ENCODE peak calls at places on chromosomes 3 and 15, in six cellular contexts. R is neuronal stem cell, S is IMR-90, K is mesenchymal stem cell, Q is H1, I is trophoblast cell. L is an unnamed sample.

GRCh38 chr3:17442332-17443049 is 299.9 kb downstream of the TBC1D5 start:
- DNase-seq in R (no peak), S (peak), K (peak), Q (no peak), I (no peak), L (no peak)

GRCh38 chr3:106013971-106014370 is 145.2 kb upstream of the CBLB start:
- DNase-seq in R (no peak), S (peak), K (peak), Q (no peak), I (peak), L (no peak)

GRCh38 chr15:98034731-98035130 is 74.2 kb downstream of the ARRDC4 start:
- DNase-seq in R (no peak), S (no peak), K (no peak), Q (no peak), I (no peak), L (no peak)

GRCh38 chr15:100330629-100331215 is 11.1 kb downstream of the ADAMTS17 start:
- DNase-seq in R (no peak), S (no peak), K (no peak), Q (no peak), I (no peak), L (peak)

GRCh38 chr15:43465105-43465504 is 27.9 kb downstream of the TP53BP1 start:
- DNase-seq in R (no peak), S (peak), K (peak), Q (no peak), I (peak), L (no peak)

GRCh38 chr3:151328298-151329036 is 882 bp downstream of the P2RY13 start:
- DNase-seq in R (no peak), S (no peak), K (no peak), Q (no peak), I (no peak), L (no peak)

GRCh38 chr3:123116116-123116515 is 49.3 kb downstream of the PDIA5 start:
- DNase-seq in R (no peak), S (no peak), K (no peak), Q (no peak), I (no peak), L (no peak)

GRCh38 chr3:112056451-112056929 is 22.0 kb downstream of the TMPRSS7 start:
- DNase-seq in R (no peak), S (peak), K (peak), Q (no peak), I (no peak), L (no peak)

GRCh38 chr15:75688831-75689230 is 23.8 kb downstream of the CSPG4 start:
- DNase-seq in R (no peak), S (no peak), K (no peak), Q (no peak), I (no peak), L (no peak)

GRCh38 chr15:74202461-74203401 is at the start of gene STRA6:
- DNase-seq in R (peak), S (no peak), K (peak), Q (peak), I (peak), L (peak)

GRCh38 chr15:67050522-67051087 is 14.8 kb upstream of the SMAD3 start:
- DNase-seq in R (no peak), S (no peak), K (no peak), Q (no peak), I (no peak), L (no peak)

GRCh38 chr15:59060348-59060747 is 44.6 kb upstream of the CCNB2 start:
- DNase-seq in R (no peak), S (no peak), K (no peak), Q (no peak), I (no peak), L (no peak)

GRCh38 chr3:55888282-55888855 is 401.3 kb upstream of the WNT5A start:
- DNase-seq in R (no peak), S (no peak), K (no peak), Q (no peak), I (no peak), L (no peak)

GRCh38 chr3:129688310-129688895 is 81.9 kb upstream of the PLXND1 start:
- DNase-seq in R (peak), S (peak), K (peak), Q (peak), I (no peak), L (peak)

GRCh38 chr3:184637705-184638104 is 74.2 kb downstream of the MAGEF1 start:
- DNase-seq in R (no peak), S (no peak), K (peak), Q (no peak), I (no peak), L (no peak)

GRCh38 chr3:47421741-47422649 is 41.2 kb downstream of the PTPN23 start:
- DNase-seq in R (no peak), S (no peak), K (peak), Q (no peak), I (peak), L (no peak)

GRCh38 chr15:56295433-56295832 is 51.8 kb upstream of the RFX7 start:
- DNase-seq in R (no peak), S (no peak), K (no peak), Q (no peak), I (no peak), L (no peak)

GRCh38 chr15:66401130-66402021 is 14.7 kb downstream of the MAP2K1 start:
- DNase-seq in R (no peak), S (no peak), K (no peak), Q (no peak), I (no peak), L (peak)

GRCh38 chr15:73305331-73306211 is 63.2 kb downstream of the HCN4 start:
- DNase-seq in R (peak), S (peak), K (peak), Q (peak), I (peak), L (peak)

GRCh38 chr15:93041159-93041547 is 47.9 kb downstream of the RGMA start:
- DNase-seq in R (no peak), S (no peak), K (no peak), Q (no peak), I (no peak), L (no peak)

GRCh38 chr3:152902141-152902669 is 67.3 kb downstream of the P2RY1 start:
- DNase-seq in R (no peak), S (no peak), K (peak), Q (no peak), I (peak), L (no peak)

GRCh38 chr3:13009132-13009945 is 63.9 kb downstream of the IQSEC1 start:
- DNase-seq in R (no peak), S (no peak), K (no peak), Q (no peak), I (peak), L (no peak)

DNA sequence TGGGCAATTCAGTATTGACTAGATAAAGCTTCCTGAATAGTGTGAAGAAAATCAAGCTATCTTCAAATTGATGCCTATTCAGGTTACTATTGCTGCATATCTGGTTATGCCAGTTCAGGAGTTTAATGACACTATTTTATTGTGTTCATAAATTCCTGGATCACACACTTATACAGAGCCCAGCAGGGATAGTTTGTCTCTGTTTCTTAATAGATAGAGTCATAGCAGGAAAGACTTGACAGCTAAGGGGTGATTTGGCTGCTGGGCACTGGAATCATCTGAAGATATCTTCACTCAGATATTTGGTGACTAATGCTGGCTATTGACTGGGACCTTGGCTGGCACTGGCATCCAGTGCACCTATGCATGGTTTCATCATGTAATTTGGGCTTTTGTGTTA is 187.8 kb downstream of the PYDC2 start:
- DNase-seq in R (no peak), S (no peak), K (no peak), Q (no peak), I (no peak), L (no peak)
- H2BK120ac ChIP-seq in R (no peak), S (no peak), K (no peak), Q (no peak), I (no peak), L (no peak)

GRCh38 chr3:149152420-149152819 is 23.0 kb downstream of the HPS3 start:
- DNase-seq in R (no peak), S (peak), K (peak), Q (no peak), I (no peak), L (no peak)
- H3K14ac ChIP-seq in R (no peak), S (peak), K (peak), Q (no peak), I (no peak), L (no peak)

GRCh38 chr3:8421267-8421666 is 80.4 kb upstream of the LMCD1 start:
- DNase-seq in R (no peak), S (no peak), K (no peak), Q (no peak), I (no peak), L (no peak)
- H2AFZ ChIP-seq in R (no peak), S (no peak), K (no peak), Q (no peak), I (no peak), L (no peak)

GRCh38 chr3:104787306-104787705 is 579.4 kb upstream of the ALCAM start:
- DNase-seq in R (no peak), S (no peak), K (no peak), Q (no peak), I (no peak), L (no peak)
- H2BK120ac ChIP-seq in R (no peak), S (no peak), K (no peak), Q (no peak), I (no peak), L (no peak)

DNA sequence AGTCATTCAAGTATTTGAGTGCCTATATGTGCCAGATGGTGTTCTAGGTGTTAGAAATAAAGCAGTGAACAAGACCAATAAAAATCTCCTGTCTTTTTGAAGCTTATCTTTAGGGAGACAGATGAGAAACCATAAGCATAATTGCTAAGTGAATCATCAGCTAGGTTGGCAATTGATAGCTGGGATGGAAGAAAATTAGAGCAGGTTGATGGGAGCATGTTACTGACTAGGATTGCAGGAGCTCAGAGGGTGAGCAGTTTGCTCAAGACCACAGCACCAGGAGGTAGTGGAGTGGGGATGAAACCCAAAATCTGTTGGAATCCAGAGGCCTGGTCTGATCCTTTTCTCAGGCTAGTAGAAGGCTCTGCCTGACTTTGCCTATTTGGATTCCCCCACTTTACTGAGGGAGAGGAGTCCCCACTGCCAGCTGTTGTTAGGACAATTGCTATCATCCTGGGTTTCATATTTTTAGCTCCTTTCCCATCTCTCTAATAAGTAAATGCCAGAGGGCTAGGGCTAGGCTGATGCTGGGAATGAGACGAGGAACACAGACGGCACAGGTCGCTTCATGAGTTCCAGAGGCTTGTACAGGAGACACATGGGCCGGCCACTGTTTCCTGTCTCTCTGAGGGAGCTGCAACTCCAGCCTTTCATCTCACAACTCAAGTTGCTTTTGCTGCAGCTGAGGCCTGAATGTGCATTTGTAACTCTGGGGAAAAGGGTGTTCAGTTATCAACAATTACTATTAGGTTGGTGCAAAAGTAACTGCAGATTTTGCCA is 102.9 kb downstream of the CACNA1D start:
- DNase-seq in R (no peak), S (no peak), K (no peak), Q (no peak), I (no peak), L (no peak)
- H3K14ac ChIP-seq in R (no peak), S (no peak), K (no peak), Q (no peak), I (no peak), L (no peak)

DNA sequence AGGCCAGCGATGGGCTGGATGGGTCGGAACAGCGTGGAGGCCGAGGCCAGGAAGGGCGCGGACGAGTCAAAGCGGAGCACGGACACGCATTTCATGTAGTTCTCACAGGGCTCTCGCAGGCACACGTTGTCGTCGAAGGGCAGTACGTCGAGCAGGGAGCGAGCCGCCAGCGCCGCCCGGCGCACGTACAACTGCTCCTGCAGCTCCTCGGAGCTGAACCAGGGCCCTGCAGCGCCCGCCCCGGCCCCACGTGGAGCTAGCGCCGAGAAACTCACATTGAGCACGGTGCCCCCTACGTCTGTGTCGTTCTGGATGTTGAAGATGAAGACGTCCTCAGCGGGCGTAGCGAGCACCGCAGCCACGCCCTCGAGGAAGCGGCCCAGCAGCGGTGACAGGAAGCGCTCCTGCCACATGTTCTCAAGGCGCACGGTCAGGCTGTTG is 5.8 kb downstream of the CELSR3 start:
- DNase-seq in R (no peak), S (no peak), K (no peak), Q (no peak), I (no peak), L (peak)
- H2AFZ ChIP-seq in R (no peak), S (peak), K (no peak), Q (peak), I (no peak), L (no peak)

GRCh38 chr3:39150803-39151631 is 2.4 kb downstream of the CSRNP1 start:
- DNase-seq in R (peak), S (peak), K (peak), Q (no peak), I (peak), L (peak)
- H2BK120ac ChIP-seq in R (no peak), S (peak), K (peak), Q (peak), I (peak), L (peak)

L was measured in H9.